ENCODE peak calls at places on chromosomes 2 and 18, in five cellular contexts. S, Z, R, V and Y are unnamed samples.

GRCh38 chr18:9401166-9401565 is 66.6 kb downstream of the TWSG1 start:
- DNase-seq in S (no peak), Z (no peak), R (peak), V (no peak), Y (no peak)

GRCh38 chr2:95372216-95372829 is 30.2 kb upstream of the FAHD2A start:
- DNase-seq in S (peak), Z (no peak), R (no peak), V (no peak), Y (no peak)

GRCh38 chr2:169673921-169674320 is 20.3 kb downstream of the CFAP210 start:
- DNase-seq in S (no peak), Z (no peak), R (no peak), V (no peak), Y (no peak)

GRCh38 chr2:165436559-165436958 is 32.9 kb upstream of the CSRNP3 start:
- DNase-seq in S (no peak), Z (no peak), R (no peak), V (no peak), Y (no peak)

GRCh38 chr2:55899881-55900280 is 23.7 kb downstream of the EFEMP1 start:
- DNase-seq in S (no peak), Z (peak), R (no peak), V (peak), Y (no peak)

GRCh38 chr2:26072925-26073768 is 39.3 kb downstream of the RAB10 start:
- DNase-seq in S (no peak), Z (no peak), R (peak), V (no peak), Y (no peak)

GRCh38 chr2:96869281-96869823 is 528 bp downstream of the SEMA4C start:
- DNase-seq in S (peak), Z (peak), R (peak), V (no peak), Y (no peak)

GRCh38 chr2:55311444-55311870 is 42.4 kb upstream of the MTIF2 start:
- DNase-seq in S (no peak), Z (peak), R (peak), V (peak), Y (no peak)

GRCh38 chr2:45283764-45284620 is 274.7 kb upstream of the SIX2 start:
- DNase-seq in S (no peak), Z (peak), R (peak), V (peak), Y (no peak)

GRCh38 chr2:241771286-241772062 is 5.1 kb upstream of the GAL3ST2 start:
- DNase-seq in S (peak), Z (no peak), R (peak), V (no peak), Y (no peak)

GRCh38 chr2:1584051-1584531 is 160.2 kb downstream of the PXDN start:
- DNase-seq in S (peak), Z (no peak), R (no peak), V (no peak), Y (no peak)

GRCh38 chr2:45890094-45890646 is 238.7 kb downstream of the PRKCE start:
- DNase-seq in S (peak), Z (no peak), R (no peak), V (no peak), Y (no peak)

GRCh38 chr2:237532225-237532624 is 34.1 kb upstream of the PRLH start:
- DNase-seq in S (no peak), Z (no peak), R (no peak), V (no peak), Y (no peak)

GRCh38 chr2:179861777-179862117 is 335 bp upstream of the ZNF385B start:
- DNase-seq in S (no peak), Z (peak), R (no peak), V (no peak), Y (no peak)

GRCh38 chr2:233676046-233676445 is 4.3 kb downstream of the UGT1A9 start:
- DNase-seq in S (no peak), Z (peak), R (no peak), V (no peak), Y (no peak)

GRCh38 chr2:233671290-233672161 is at the start of gene UGT1A9:
- DNase-seq in S (no peak), Z (no peak), R (no peak), V (no peak), Y (no peak)

GRCh38 chr2:233674314-233674713 is 2.6 kb downstream of the UGT1A9 start:
- DNase-seq in S (no peak), Z (no peak), R (no peak), V (no peak), Y (no peak)

GRCh38 chr2:233673896-233674295 is 2.2 kb downstream of the UGT1A9 start:
- DNase-seq in S (no peak), Z (no peak), R (no peak), V (no peak), Y (no peak)

GRCh38 chr2:233674995-233675394 is 3.3 kb downstream of the UGT1A9 start:
- DNase-seq in S (no peak), Z (no peak), R (no peak), V (no peak), Y (no peak)
- H3K4me3 ChIP-seq in S (no peak), Z (no peak), R (no peak), V (no peak), Y (no peak)

GRCh38 chr2:102140367-102140766 is 2.2 kb upstream of the IL1R1 start:
- DNase-seq in S (no peak), Z (peak), R (peak), V (no peak), Y (no peak)

GRCh38 chr2:102141011-102141914 is 1.3 kb upstream of the IL1R1 start:
- DNase-seq in S (no peak), Z (peak), R (peak), V (peak), Y (no peak)

GRCh38 chr2:102143450-102143985 is 972 bp downstream of the IL1R1 start:
- DNase-seq in S (no peak), Z (peak), R (peak), V (no peak), Y (no peak)

GRCh38 chr2:102142829-102143449 is 393 bp downstream of the IL1R1 start:
- DNase-seq in S (no peak), Z (peak), R (peak), V (no peak), Y (no peak)

GRCh38 chr2:102141915-102142828 is at the start of gene IL1R1:
- DNase-seq in S (peak), Z (peak), R (peak), V (peak), Y (no peak)
- H3K4me3 ChIP-seq in S (peak), Z (peak), R (peak), V (peak), Y (no peak)

DNA sequence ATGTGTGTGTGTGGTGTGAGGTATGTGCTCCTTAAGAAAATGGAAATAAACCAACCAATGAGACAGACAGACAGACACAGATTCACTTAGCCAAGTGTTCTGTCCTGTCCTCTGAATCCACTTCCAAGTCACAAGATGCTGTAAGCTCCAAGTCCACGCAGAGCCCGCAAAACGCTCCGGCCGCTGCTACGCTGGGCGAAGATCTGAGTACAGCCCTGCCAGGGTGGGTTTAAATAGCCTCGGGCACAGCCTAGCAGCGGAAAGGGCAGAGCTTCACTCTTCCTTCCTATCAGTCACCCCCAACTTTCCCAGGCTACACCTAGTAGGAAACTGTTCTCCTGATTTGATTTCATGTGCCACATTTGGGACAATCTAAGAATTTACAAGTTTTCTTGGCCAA is 121.2 kb upstream of the ANKRD30BL start:
- DNase-seq in S (no peak), Z (no peak), R (no peak), V (no peak), Y (no peak)
- H3K4me3 ChIP-seq in S (no peak), Z (no peak), R (no peak), V (no peak), Y (no peak)

GRCh38 chr2:144578099-144578498 is 58.2 kb upstream of the ZEB2 start:
- DNase-seq in S (no peak), Z (no peak), R (no peak), V (no peak), Y (no peak)

GRCh38 chr2:144583362-144583692 is 63.4 kb upstream of the ZEB2 start:
- DNase-seq in S (no peak), Z (no peak), R (no peak), V (no peak), Y (no peak)

GRCh38 chr2:144582651-144583361 is 62.9 kb upstream of the ZEB2 start:
- DNase-seq in S (no peak), Z (no peak), R (peak), V (no peak), Y (no peak)

GRCh38 chr2:144583741-144584453 is 64.0 kb upstream of the ZEB2 start:
- DNase-seq in S (no peak), Z (peak), R (peak), V (peak), Y (no peak)

GRCh38 chr2:144580521-144581153 is 60.7 kb upstream of the ZEB2 start:
- DNase-seq in S (no peak), Z (no peak), R (no peak), V (no peak), Y (no peak)
- H3K4me3 ChIP-seq in S (no peak), Z (no peak), R (no peak), V (no peak), Y (no peak)

GRCh38 chr18:37566479-37567060 is 972 bp upstream of the CELF4 start:
- DNase-seq in S (no peak), Z (no peak), R (no peak), V (no peak), Y (no peak)
- H3K4me3 ChIP-seq in S (peak), Z (peak), R (peak), V (peak), Y (no peak)

GRCh38 chr2:106890611-106891010 is 4.6 kb upstream of the ST6GAL2 start:
- DNase-seq in S (no peak), Z (no peak), R (no peak), V (no peak), Y (no peak)
- H3K4me3 ChIP-seq in S (no peak), Z (no peak), R (no peak), V (no peak), Y (no peak)